ENCODE peak calls at places on chromosomes 1 and 21, in four cellular contexts. J is left lung, M is prostate gland, S is left ventricle myocardium inferior. R is an unnamed sample.

GRCh38 chr21:38297193-38297592 is 40.4 kb downstream of the KCNJ15 start:
- DNase-seq in J (no peak), M (peak), S (no peak), R (no peak)

GRCh38 chr1:86955678-86956077 is 41.2 kb downstream of the HS2ST1 start:
- DNase-seq in J (no peak), M (no peak), S (no peak), R (no peak)

GRCh38 chr1:7478797-7479499 is 292.1 kb upstream of the VAMP3 start:
- DNase-seq in J (peak), M (no peak), S (peak), R (no peak)

GRCh38 chr1:242198421-242198820 is 199.5 kb upstream of the MAP1LC3C start:
- DNase-seq in J (no peak), M (no peak), S (no peak), R (no peak)

GRCh38 chr1:167509587-167509986 is 8.7 kb downstream of the CD247 start:
- DNase-seq in J (no peak), M (no peak), S (no peak), R (no peak)

GRCh38 chr1:3061566-3061965 is 7.4 kb upstream of the PRDM16 start:
- DNase-seq in J (no peak), M (no peak), S (no peak), R (peak)

GRCh38 chr1:151056149-151056548 is 3.3 kb downstream of the CDC42SE1 start:
- DNase-seq in J (no peak), M (no peak), S (no peak), R (no peak)

GRCh38 chr1:9340172-9340854 is 47.6 kb downstream of the SPSB1 start:
- DNase-seq in J (no peak), M (no peak), S (no peak), R (no peak)

GRCh38 chr21:43355925-43356289 is 71.0 kb downstream of the SIK1 start:
- DNase-seq in J (peak), M (no peak), S (no peak), R (no peak)

GRCh38 chr1:244971524-244972216 is 107.3 kb upstream of the HNRNPU start:
- DNase-seq in J (no peak), M (no peak), S (no peak), R (no peak)

GRCh38 chr1:203667616-203668015 is 41.0 kb downstream of the ATP2B4 start:
- DNase-seq in J (no peak), M (no peak), S (no peak), R (no peak)

GRCh38 chr21:41660748-41661147 is 106.1 kb downstream of the RIPK4 start:
- DNase-seq in J (no peak), M (no peak), S (no peak), R (no peak)

GRCh38 chr1:113191579-113192076 is 118.6 kb downstream of the LRIG2 start:
- DNase-seq in J (no peak), M (no peak), S (no peak), R (no peak)

GRCh38 chr1:163171826-163172225 is 30.9 kb downstream of the RGS5 start:
- DNase-seq in J (no peak), M (no peak), S (no peak), R (no peak)

GRCh38 chr1:244735404-244735803 is 82.5 kb downstream of the DESI2 start:
- DNase-seq in J (no peak), M (no peak), S (no peak), R (no peak)

GRCh38 chr1:31241321-31241720 is 1.6 kb upstream of the NKAIN1 start:
- DNase-seq in J (no peak), M (no peak), S (no peak), R (no peak)

GRCh38 chr1:67144696-67145095 is 9.9 kb upstream of the C1orf141 start:
- DNase-seq in J (no peak), M (no peak), S (no peak), R (no peak)

GRCh38 chr1:36789535-36789934 is 244.8 kb downstream of the GRIK3 start:
- DNase-seq in J (no peak), M (no peak), S (no peak), R (no peak)

GRCh38 chr1:215845224-215845902 is 278.3 kb downstream of the KCTD3 start:
- DNase-seq in J (no peak), M (no peak), S (no peak), R (no peak)

GRCh38 chr1:203033917-203034316 is 7.6 kb downstream of the PPFIA4 start:
- DNase-seq in J (no peak), M (no peak), S (no peak), R (no peak)

GRCh38 chr1:216739771-216740170 is 16.5 kb upstream of the ESRRG start:
- DNase-seq in J (no peak), M (no peak), S (no peak), R (no peak)

GRCh38 chr1:181635108-181635507 is 151.8 kb downstream of the CACNA1E start:
- DNase-seq in J (no peak), M (no peak), S (no peak), R (no peak)

GRCh38 chr1:110628356-110629105 is 22.4 kb upstream of the KCNA2 start:
- DNase-seq in J (no peak), M (no peak), S (no peak), R (no peak)

GRCh38 chr1:221431068-221431651 is 310.7 kb downstream of the DUSP10 start:
- DNase-seq in J (no peak), M (no peak), S (no peak), R (no peak)

GRCh38 chr1:70288171-70288570 is 66.4 kb downstream of the ANKRD13C start:
- DNase-seq in J (no peak), M (no peak), S (no peak), R (no peak)

GRCh38 chr1:61446531-61446991 is 278.4 kb downstream of the TM2D1 start:
- DNase-seq in J (no peak), M (no peak), S (no peak), R (no peak)
- H3K4me3 ChIP-seq in J (no peak), M (no peak), S (no peak), R (no peak)

DNA sequence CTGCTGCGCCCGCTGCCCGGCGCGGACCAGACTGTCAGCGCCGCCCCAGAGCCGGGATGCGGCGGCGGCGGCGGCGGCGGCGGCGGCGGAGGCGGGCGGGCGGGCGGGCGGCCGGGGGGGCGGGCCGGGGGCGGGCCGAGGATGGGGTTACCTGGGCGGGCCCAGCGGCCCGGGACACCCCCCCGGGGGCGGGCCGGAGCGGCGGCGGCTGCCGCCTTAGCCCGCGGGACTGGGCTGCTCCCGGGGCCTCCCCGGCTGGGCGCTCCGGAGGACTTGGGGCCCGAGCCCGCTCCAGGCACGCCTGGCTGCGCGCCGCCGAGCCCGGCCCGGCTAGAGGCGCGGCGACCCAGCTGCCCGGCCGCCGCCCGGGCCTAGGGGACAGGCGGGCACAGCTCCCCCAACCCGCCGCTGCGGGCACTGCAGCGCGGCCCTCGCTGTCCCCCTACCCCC is at the start of gene WNT4:
- DNase-seq in J (peak), M (peak), S (no peak), R (peak)
- H3K4me3 ChIP-seq in J (peak), M (peak), S (peak), R (peak)

GRCh38 chr1:23909412-23909811 is 3.8 kb downstream of the CNR2 start:
- DNase-seq in J (no peak), M (no peak), S (no peak), R (no peak)
- H3K4me3 ChIP-seq in J (no peak), M (no peak), S (no peak), R (no peak)

DNA sequence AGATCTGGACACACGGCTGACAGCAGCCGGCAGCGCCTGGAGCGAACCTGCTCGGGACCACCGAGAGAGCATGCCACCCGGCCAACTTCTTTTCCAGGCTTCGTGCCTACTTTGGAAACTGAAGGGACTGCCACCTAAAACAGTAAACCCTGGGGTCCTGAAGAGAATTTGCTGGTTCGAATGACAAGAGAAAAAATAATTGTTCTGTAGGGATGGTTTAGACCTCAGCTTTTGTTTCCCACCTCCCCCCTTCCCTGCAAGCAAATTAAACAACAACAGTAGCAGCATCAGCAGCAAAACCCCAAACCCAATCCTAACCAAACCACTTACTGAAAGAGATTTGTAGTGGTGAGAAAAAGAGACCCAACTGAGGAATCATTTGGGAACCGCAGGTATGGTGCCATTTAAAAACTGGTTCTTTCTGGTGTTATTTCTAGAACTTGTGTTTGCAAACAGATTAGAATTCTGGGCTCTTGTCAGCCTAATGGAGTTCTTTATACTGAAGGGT is 105.6 kb downstream of the LEPR start:
- DNase-seq in J (no peak), M (no peak), S (no peak), R (no peak)
- H3K4me3 ChIP-seq in J (peak), M (peak), S (peak), R (peak)

DNA sequence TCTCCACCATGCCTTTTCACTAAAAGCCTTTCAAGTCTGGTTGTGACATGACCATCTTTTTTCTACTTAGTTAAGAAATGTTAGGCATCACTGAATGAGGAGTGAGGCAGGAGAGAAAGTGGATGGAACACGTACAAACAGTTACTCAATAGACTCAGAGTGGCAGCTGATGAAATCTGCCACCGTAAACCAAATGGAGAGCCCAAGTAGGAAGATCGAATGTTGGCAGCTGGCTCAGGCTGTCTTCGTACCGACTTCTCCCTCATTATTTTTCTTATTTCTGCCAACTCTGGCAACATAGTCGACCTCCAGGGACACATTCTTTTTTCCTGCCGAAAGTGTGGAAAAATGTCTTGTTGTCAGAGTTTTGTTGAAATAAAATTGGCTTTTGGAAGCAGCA is 143.3 kb downstream of the GREM2 start:
- DNase-seq in J (no peak), M (no peak), S (no peak), R (no peak)
- H3K4me3 ChIP-seq in J (no peak), M (no peak), S (no peak), R (no peak)

DNA sequence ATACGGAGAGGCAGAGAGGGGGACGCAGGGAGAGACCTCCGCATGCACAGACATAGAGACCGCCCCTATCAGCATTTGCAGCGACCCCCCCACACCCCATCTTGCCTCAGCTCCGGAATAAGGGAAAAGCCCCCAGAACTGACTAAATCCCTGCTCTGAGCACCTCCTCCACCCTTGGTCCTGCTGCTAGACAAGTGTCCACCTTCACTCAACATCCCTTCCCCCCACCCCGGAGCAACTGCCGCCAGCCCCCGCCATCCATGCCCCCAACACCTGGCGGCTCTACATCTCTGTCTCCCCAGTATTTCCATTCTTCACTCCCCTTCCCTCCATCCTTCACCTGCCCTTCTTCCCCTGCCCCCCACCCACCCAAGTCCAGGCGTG is 725 bp downstream of the SV2A start:
- DNase-seq in J (no peak), M (no peak), S (no peak), R (no peak)
- H3K4me3 ChIP-seq in J (no peak), M (peak), S (peak), R (no peak)

DNA sequence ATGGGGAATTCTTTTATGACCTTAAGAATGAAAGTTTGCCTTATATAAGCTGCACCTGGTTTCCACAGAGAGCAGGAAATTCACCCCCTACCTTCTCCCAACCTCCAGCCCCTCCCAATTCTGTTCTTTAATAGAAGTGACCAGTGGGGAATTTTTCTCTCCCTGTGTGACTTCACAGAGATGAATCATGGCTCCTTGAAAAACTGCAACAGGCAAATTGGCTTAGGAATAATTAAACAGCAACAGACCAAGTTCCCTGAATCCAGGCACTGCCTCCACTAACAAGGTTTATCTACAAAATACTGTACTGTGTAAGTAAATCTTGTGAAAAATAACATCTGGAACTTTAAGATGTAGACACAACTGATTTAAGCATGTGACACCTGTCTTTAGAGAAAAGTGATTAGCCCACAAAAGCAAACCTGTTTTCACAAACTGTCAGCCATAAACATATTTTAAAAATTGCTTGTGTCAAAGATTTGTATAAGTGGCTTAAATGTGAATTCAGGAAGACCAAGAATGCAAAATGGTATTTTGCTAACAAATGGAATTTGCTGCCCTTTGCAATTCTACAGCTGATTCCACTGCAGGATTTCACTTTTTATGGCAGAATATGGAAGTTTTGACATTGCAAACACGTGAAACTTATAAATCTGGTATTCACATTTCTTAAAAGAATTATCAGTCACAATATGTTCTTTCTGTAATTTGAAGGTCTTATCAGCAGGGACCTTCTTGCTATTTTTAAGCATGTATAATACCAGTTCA is 54.0 kb downstream of the ALG14 start:
- DNase-seq in J (no peak), M (no peak), S (no peak), R (peak)
- H3K4me3 ChIP-seq in J (no peak), M (no peak), S (no peak), R (no peak)

R was measured in pancreas.